ENCODE peak calls at places on chromosomes 6 and 20, in eight cellular contexts. S is HEK293T; R is stimulated activated CD4-positive, alpha-beta T cell treated with anti-CD3 and anti-CD28 coated beads, Interleukin-15, amount 100 ng/mL, for 1 hour; E is EH; K is stimulated activated effector memory CD8-positive, alpha-beta T cell treated with anti-CD3 and anti-CD28 coated beads, Interleukin-12 subunit alpha, Interleukin-12 subunit beta, amount 100 ng/mL, for 72 hours; D is HFF-Myc; O is RCC 7860; G is sigmoid colon. V is an unnamed sample.

GRCh38 chr6:4896401-4896800 is 107.4 kb downstream of the RPP40 start:
- DNase-seq in S (no peak), R (no peak), E (peak; percentile 52), K (no peak), D (no peak), O (no peak), G (no peak), V (no peak)

GRCh38 chr6:380234-381218 is 11.0 kb upstream of the IRF4 start:
- DNase-seq in S (no peak), R (no peak), E (no peak), K (no peak), D (no peak), O (no peak), G (no peak), V (no peak)

GRCh38 chr6:34029489-34030280 is 116.2 kb downstream of the GRM4 start:
- DNase-seq in S (no peak), R (no peak), E (no peak), K (no peak), D (no peak), O (no peak), G (no peak), V (no peak)

GRCh38 chr20:24915892-24916291 is 33.2 kb upstream of the CST7 start:
- DNase-seq in S (no peak), R (no peak), E (no peak), K (no peak), D (no peak), O (no peak), G (no peak), V (no peak)

GRCh38 chr6:94683409-94683808 is 893.9 kb upstream of the MANEA start:
- DNase-seq in S (no peak), R (no peak), E (no peak), K (no peak), D (no peak), O (no peak), G (no peak), V (no peak)

GRCh38 chr6:144595266-144595665 is 310.1 kb downstream of the UTRN start:
- DNase-seq in S (no peak), R (no peak), E (no peak), K (no peak), D (no peak), O (no peak), G (no peak), V (no peak)

GRCh38 chr20:16530201-16530681 is 43.0 kb downstream of the KIF16B start:
- DNase-seq in S (no peak), R (no peak), E (peak; percentile 27), K (no peak), D (no peak), O (peak; percentile 54), G (no peak), V (no peak)

GRCh38 chr20:47285189-47285588 is 71.3 kb downstream of the ZMYND8 start:
- DNase-seq in S (no peak), R (no peak), E (no peak), K (no peak), D (no peak), O (no peak), G (no peak), V (no peak)

GRCh38 chr20:363319-364078 is 16.6 kb downstream of the NRSN2 start:
- DNase-seq in S (no peak), R (no peak), E (peak; percentile 48), K (no peak), D (no peak), O (peak; percentile 69), G (no peak), V (no peak)

GRCh38 chr6:36838896-36839818 is at the start of gene CPNE5:
- DNase-seq in S (no peak), R (no peak), E (peak; percentile 15), K (no peak), D (no peak), O (no peak), G (no peak), V (peak; percentile 43)

GRCh38 chr20:9409981-9410380 is 104.4 kb upstream of the LAMP5 start:
- DNase-seq in S (no peak), R (no peak), E (peak; percentile 90), K (no peak), D (no peak), O (peak; percentile 73), G (no peak), V (no peak)

GRCh38 chr6:139927236-139927635 is 552.8 kb upstream of the CITED2 start:
- DNase-seq in S (no peak), R (no peak), E (peak; percentile 64), K (no peak), D (no peak), O (no peak), G (no peak), V (no peak)

GRCh38 chr20:6583134-6583738 is 184.2 kb upstream of the BMP2 start:
- DNase-seq in S (peak; percentile 42), R (no peak), E (peak; percentile 64), K (no peak), D (peak; percentile 50), O (peak; percentile 49), G (peak; percentile 67), V (peak; percentile 15)

GRCh38 chr6:79269877-79270276 is 35.4 kb upstream of the HMGN3 start:
- DNase-seq in S (no peak), R (no peak), E (peak; percentile 81), K (no peak), D (peak; percentile 12), O (no peak), G (no peak), V (no peak)

GRCh38 chr20:57266251-57267157 is at the start of gene BMP7:
- DNase-seq in S (peak; percentile 60), R (no peak), E (no peak), K (no peak), D (no peak), O (no peak), G (no peak), V (peak; percentile 84)

GRCh38 chr20:58839474-58839874 is 11.2 kb downstream of the GNAS-AS1 start:
- DNase-seq in S (peak; percentile 44), R (no peak), E (peak; percentile 13), K (no peak), D (no peak), O (no peak), G (no peak), V (peak; percentile 53)

GRCh38 chr20:57048027-57048869 is 218.2 kb downstream of the BMP7 start:
- DNase-seq in S (peak; percentile 77), R (no peak), E (peak; percentile 76), K (no peak), D (no peak), O (peak; percentile 49), G (peak; percentile 64), V (no peak)

V was measured in DMS79 treated with DMSO at 0.1 percent for 48 hours.